ENCODE peak calls at places on chromosome 10, in four cellular contexts. W is thoracic aorta, U is left cardiac atrium, J is cardiac fibroblast. Q is an unnamed sample.

GRCh38 chr10:15719062-15719898 is 442 bp downstream of the ITGA8 start:
- DNase-seq in W (no peak), U (no peak), J (peak; percentile 9), Q (no peak)

GRCh38 chr10:10804998-10805737 is 212.5 kb upstream of the CELF2 start:
- DNase-seq in W (no peak), U (no peak), J (peak; percentile 91), Q (no peak)

GRCh38 chr10:89771684-89772083 is 70.3 kb downstream of the KIF20B start:
- DNase-seq in W (no peak), U (no peak), J (no peak), Q (no peak)

GRCh38 chr10:27679996-27680395 is 65.6 kb downstream of the MKX start:
- DNase-seq in W (no peak), U (no peak), J (no peak), Q (no peak)

GRCh38 chr10:100519321-100520051 is at the start of gene SEC31B:
- DNase-seq in W (no peak), U (peak; percentile 48), J (no peak), Q (peak; percentile 44)

GRCh38 chr10:99709480-99710229 is 22.3 kb downstream of the COX15 start:
- DNase-seq in W (no peak), U (no peak), J (peak; percentile 32), Q (no peak)

GRCh38 chr10:121518321-121518720 is 79.9 kb downstream of the FGFR2 start:
- DNase-seq in W (no peak), U (no peak), J (no peak), Q (no peak)

GRCh38 chr10:6657669-6658068 is 77.6 kb upstream of the PRKCQ start:
- DNase-seq in W (no peak), U (no peak), J (no peak), Q (no peak)

GRCh38 chr10:1393481-1393880 is 337.3 kb downstream of the WDR37 start:
- DNase-seq in W (no peak), U (no peak), J (no peak), Q (no peak)

GRCh38 chr10:102153093-102153620 is 968 bp downstream of the NOLC1 start:
- DNase-seq in W (no peak), U (no peak), J (peak; percentile 23), Q (no peak)

GRCh38 chr10:91345716-91346115 is 64.4 kb upstream of the HECTD2 start:
- DNase-seq in W (no peak), U (no peak), J (peak; percentile 57), Q (no peak)

GRCh38 chr10:132372516-132373095 is 24.4 kb upstream of the PWWP2B start:
- DNase-seq in W (no peak), U (no peak), J (no peak), Q (no peak)

GRCh38 chr10:78966182-78966787 is 102.5 kb upstream of the ZMIZ1 start:
- DNase-seq in W (no peak), U (no peak), J (no peak), Q (no peak)

GRCh38 chr10:24524314-24524713 is 199.4 kb downstream of the ARHGAP21 start:
- DNase-seq in W (no peak), U (no peak), J (no peak), Q (no peak)

GRCh38 chr10:66591865-66592264 is 334.0 kb upstream of the LRRTM3 start:
- DNase-seq in W (no peak), U (no peak), J (peak; percentile 59), Q (no peak)

GRCh38 chr10:15743443-15743842 is 23.7 kb upstream of the ITGA8 start:
- DNase-seq in W (no peak), U (no peak), J (no peak), Q (no peak)

GRCh38 chr10:89426230-89426868 is 12.0 kb downstream of the IFIT5 start:
- DNase-seq in W (no peak), U (no peak), J (peak; percentile 87), Q (no peak)

GRCh38 chr10:27783660-27784059 is 38.0 kb upstream of the MKX start:
- DNase-seq in W (no peak), U (no peak), J (peak; percentile 5), Q (no peak)

GRCh38 chr10:59680199-59680598 is 29.5 kb downstream of the SLC16A9 start:
- DNase-seq in W (no peak), U (no peak), J (no peak), Q (no peak)

GRCh38 chr10:114172776-114173555 is 1.0 kb downstream of the CCDC186 start:
- DNase-seq in W (no peak), U (no peak), J (peak; percentile 18), Q (no peak)

GRCh38 chr10:69337312-69338132 is 59.2 kb downstream of the HK1 start:
- DNase-seq in W (no peak), U (peak; percentile 60), J (peak; percentile 97), Q (no peak)

GRCh38 chr10:74652664-74653063 is 173.7 kb upstream of the KAT6B start:
- DNase-seq in W (no peak), U (no peak), J (peak; percentile 11), Q (no peak)

GRCh38 chr10:43760514-43760913 is 111.8 kb upstream of the ZNF32 start:
- DNase-seq in W (no peak), U (no peak), J (no peak), Q (no peak)

GRCh38 chr10:7161484-7162283 is 249.2 kb downstream of the SFMBT2 start:
- DNase-seq in W (no peak), U (peak; percentile 63), J (no peak), Q (no peak)

GRCh38 chr10:132710746-132711617 is 75.0 kb downstream of the NKX6-2 start:
- DNase-seq in W (no peak), U (peak; percentile 5), J (no peak), Q (no peak)

GRCh38 chr10:50604049-50604640 is 19.6 kb downstream of the SGMS1 start:
- DNase-seq in W (no peak), U (no peak), J (no peak), Q (no peak)

GRCh38 chr10:72697711-72698110 is 5.8 kb downstream of the MCU start:
- DNase-seq in W (no peak), U (no peak), J (peak; percentile 52), Q (no peak)

GRCh38 chr10:73908853-73909611 is 1.9 kb upstream of the PLAU start:
- DNase-seq in W (peak; percentile 33), U (peak; percentile 57), J (peak; percentile 99), Q (peak; percentile 32)

GRCh38 chr10:74889662-74889998 is 63.2 kb downstream of the KAT6B start:
- DNase-seq in W (no peak), U (no peak), J (no peak), Q (no peak)

GRCh38 chr10:109894516-109894915 is 28.8 kb downstream of the XPNPEP1 start:
- DNase-seq in W (peak; percentile 31), U (peak; percentile 76), J (peak; percentile 91), Q (peak; percentile 92)

GRCh38 chr10:122267849-122268737 is 3.0 kb upstream of the BTBD16 start:
- DNase-seq in W (no peak), U (peak; percentile 46), J (peak; percentile 45), Q (peak; percentile 26)

GRCh38 chr10:109957092-109957797 is 33.9 kb upstream of the XPNPEP1 start:
- DNase-seq in W (no peak), U (no peak), J (no peak), Q (peak; percentile 19)

GRCh38 chr10:5945561-5946418 is 31.6 kb downstream of the IL15RA start:
- DNase-seq in W (no peak), U (peak; percentile 85), J (peak; percentile 87), Q (peak; percentile 40)

GRCh38 chr10:101283762-101284161 is 54.5 kb upstream of the LBX1 start:
- DNase-seq in W (no peak), U (no peak), J (no peak), Q (no peak)

GRCh38 chr10:68053553-68053952 is 21.5 kb downstream of the HERC4 start:
- DNase-seq in W (no peak), U (no peak), J (peak; percentile 15), Q (no peak)

GRCh38 chr10:119120413-119120867 is 16.5 kb downstream of the DENND10 start:
- DNase-seq in W (no peak), U (no peak), J (peak; percentile 59), Q (no peak)

GRCh38 chr10:79407811-79408795 is 37.3 kb downstream of the ZCCHC24 start:
- DNase-seq in W (no peak), U (peak; percentile 70), J (peak; percentile 82), Q (peak; percentile 29)

GRCh38 chr10:69222157-69223027 is 2.3 kb downstream of the HKDC1 start:
- DNase-seq in W (no peak), U (no peak), J (peak; percentile 82), Q (peak; percentile 17)

GRCh38 chr10:59432207-59432900 is 70.0 kb upstream of the FAM13C start:
- DNase-seq in W (no peak), U (no peak), J (peak; percentile 48), Q (no peak)

GRCh38 chr10:42691361-42692120 is 53.2 kb upstream of the ZNF33B start:
- DNase-seq in W (no peak), U (no peak), J (no peak), Q (no peak)

Q was measured in gastrocnemius medialis.